ENCODE peak calls at places on chromosome 5, in nine cellular contexts. One of them, this sample, is unnamed.

GRCh38 chr5:168747987-168748777 is 169.0 kb upstream of the PANK3 start:
- DNase-seq in right lobe of liver: peak; percentile 44
- DNase-seq in H1: peak; percentile 68
- DNase-seq in activated naive CD4-positive, alpha-beta T cell treated with anti-CD3 and anti-CD28 coated beads for 36 hours: peak; percentile 68
- DNase-seq in dorsolateral prefrontal cortex: peak; percentile 46
- DNase-seq in hippocampal formation: no peak
- DNase-seq in caudate nucleus: no peak
- DNase-seq in HuH-7: peak; percentile 94
- DNase-seq in hepatocyte: peak; percentile 65
- DNase-seq in this sample: peak; percentile 67

GRCh38 chr5:32109236-32109635 is 64.9 kb downstream of the GOLPH3 start:
- DNase-seq in caudate nucleus: no peak
- DNase-seq in dorsolateral prefrontal cortex: no peak
- DNase-seq in H1: no peak
- DNase-seq in right lobe of liver: no peak
- DNase-seq in HuH-7: no peak
- DNase-seq in hippocampal formation: no peak
- DNase-seq in hepatocyte: no peak
- DNase-seq in activated naive CD4-positive, alpha-beta T cell treated with anti-CD3 and anti-CD28 coated beads for 36 hours: no peak
- DNase-seq in this sample: peak; percentile 74

GRCh38 chr5:129996896-129997295 is 92.6 kb downstream of the CHSY3 start:
- DNase-seq in HuH-7: no peak
- DNase-seq in H1: no peak
- DNase-seq in right lobe of liver: no peak
- DNase-seq in hippocampal formation: no peak
- DNase-seq in caudate nucleus: no peak
- DNase-seq in hepatocyte: no peak
- DNase-seq in activated naive CD4-positive, alpha-beta T cell treated with anti-CD3 and anti-CD28 coated beads for 36 hours: no peak
- DNase-seq in dorsolateral prefrontal cortex: no peak
- DNase-seq in this sample: peak; percentile 46

GRCh38 chr5:137573376-137573775 is 74.2 kb upstream of the SPOCK1 start:
- DNase-seq in right lobe of liver: no peak
- DNase-seq in hepatocyte: no peak
- DNase-seq in hippocampal formation: no peak
- DNase-seq in HuH-7: no peak
- DNase-seq in caudate nucleus: no peak
- DNase-seq in H1: no peak
- DNase-seq in dorsolateral prefrontal cortex: no peak
- DNase-seq in activated naive CD4-positive, alpha-beta T cell treated with anti-CD3 and anti-CD28 coated beads for 36 hours: no peak
- DNase-seq in this sample: peak; percentile 24

GRCh38 chr5:66960373-66961137 is 236.0 kb downstream of the CD180 start:
- DNase-seq in hepatocyte: peak; percentile 51
- DNase-seq in right lobe of liver: no peak
- DNase-seq in HuH-7: peak; percentile 8
- DNase-seq in activated naive CD4-positive, alpha-beta T cell treated with anti-CD3 and anti-CD28 coated beads for 36 hours: no peak
- DNase-seq in hippocampal formation: no peak
- DNase-seq in H1: no peak
- DNase-seq in caudate nucleus: no peak
- DNase-seq in dorsolateral prefrontal cortex: no peak
- DNase-seq in this sample: peak; percentile 61

GRCh38 chr5:1402611-1403255 is 42.5 kb downstream of the SLC6A3 start:
- DNase-seq in right lobe of liver: no peak
- DNase-seq in dorsolateral prefrontal cortex: no peak
- DNase-seq in caudate nucleus: no peak
- DNase-seq in activated naive CD4-positive, alpha-beta T cell treated with anti-CD3 and anti-CD28 coated beads for 36 hours: no peak
- DNase-seq in H1: no peak
- DNase-seq in HuH-7: no peak
- DNase-seq in hippocampal formation: no peak
- DNase-seq in hepatocyte: no peak
- DNase-seq in this sample: no peak

GRCh38 chr5:145587308-145588071 is 247.7 kb downstream of the PRELID2 start:
- DNase-seq in HuH-7: no peak
- DNase-seq in activated naive CD4-positive, alpha-beta T cell treated with anti-CD3 and anti-CD28 coated beads for 36 hours: no peak
- DNase-seq in right lobe of liver: no peak
- DNase-seq in hepatocyte: peak; percentile 78
- DNase-seq in H1: no peak
- DNase-seq in dorsolateral prefrontal cortex: no peak
- DNase-seq in hippocampal formation: no peak
- DNase-seq in caudate nucleus: no peak
- DNase-seq in this sample: peak; percentile 69

GRCh38 chr5:74946471-74946870 is 80.3 kb upstream of the FAM169A start:
- DNase-seq in activated naive CD4-positive, alpha-beta T cell treated with anti-CD3 and anti-CD28 coated beads for 36 hours: no peak
- DNase-seq in HuH-7: no peak
- DNase-seq in caudate nucleus: no peak
- DNase-seq in hippocampal formation: no peak
- DNase-seq in hepatocyte: no peak
- DNase-seq in H1: no peak
- DNase-seq in dorsolateral prefrontal cortex: no peak
- DNase-seq in right lobe of liver: no peak
- DNase-seq in this sample: no peak

GRCh38 chr5:1367149-1367548 is 22.2 kb upstream of the CLPTM1L start:
- DNase-seq in hepatocyte: no peak
- DNase-seq in HuH-7: no peak
- DNase-seq in right lobe of liver: no peak
- DNase-seq in activated naive CD4-positive, alpha-beta T cell treated with anti-CD3 and anti-CD28 coated beads for 36 hours: no peak
- DNase-seq in caudate nucleus: no peak
- DNase-seq in H1: no peak
- DNase-seq in hippocampal formation: no peak
- DNase-seq in dorsolateral prefrontal cortex: no peak
- DNase-seq in this sample: no peak

GRCh38 chr5:64944868-64945267 is 176.1 kb downstream of the CWC27 start:
- DNase-seq in right lobe of liver: no peak
- DNase-seq in hippocampal formation: no peak
- DNase-seq in dorsolateral prefrontal cortex: no peak
- DNase-seq in activated naive CD4-positive, alpha-beta T cell treated with anti-CD3 and anti-CD28 coated beads for 36 hours: no peak
- DNase-seq in caudate nucleus: no peak
- DNase-seq in hepatocyte: no peak
- DNase-seq in H1: no peak
- DNase-seq in HuH-7: no peak
- DNase-seq in this sample: no peak

GRCh38 chr5:166551384-166551783 is 1740.1 kb upstream of the WWC1 start:
- DNase-seq in H1: no peak
- DNase-seq in hepatocyte: no peak
- DNase-seq in right lobe of liver: no peak
- DNase-seq in HuH-7: no peak
- DNase-seq in dorsolateral prefrontal cortex: peak; percentile 39
- DNase-seq in hippocampal formation: peak; percentile 8
- DNase-seq in caudate nucleus: no peak
- DNase-seq in activated naive CD4-positive, alpha-beta T cell treated with anti-CD3 and anti-CD28 coated beads for 36 hours: no peak
- DNase-seq in this sample: no peak

GRCh38 chr5:16489322-16489791 is 23.8 kb upstream of the ZNF622 start:
- DNase-seq in hepatocyte: peak; percentile 70
- DNase-seq in dorsolateral prefrontal cortex: peak; percentile 30
- DNase-seq in HuH-7: no peak
- DNase-seq in H1: no peak
- DNase-seq in right lobe of liver: no peak
- DNase-seq in caudate nucleus: no peak
- DNase-seq in activated naive CD4-positive, alpha-beta T cell treated with anti-CD3 and anti-CD28 coated beads for 36 hours: no peak
- DNase-seq in hippocampal formation: peak; percentile 8
- DNase-seq in this sample: peak; percentile 71

GRCh38 chr5:71528206-71528605 is 58.9 kb upstream of the MCCC2 start:
- DNase-seq in hippocampal formation: no peak
- DNase-seq in caudate nucleus: no peak
- DNase-seq in right lobe of liver: no peak
- DNase-seq in activated naive CD4-positive, alpha-beta T cell treated with anti-CD3 and anti-CD28 coated beads for 36 hours: no peak
- DNase-seq in dorsolateral prefrontal cortex: no peak
- DNase-seq in HuH-7: no peak
- DNase-seq in hepatocyte: no peak
- DNase-seq in H1: no peak
- DNase-seq in this sample: peak; percentile 26

GRCh38 chr5:73391441-73391871 is 57.1 kb downstream of the FOXD1 start:
- DNase-seq in right lobe of liver: no peak
- DNase-seq in hepatocyte: no peak
- DNase-seq in caudate nucleus: no peak
- DNase-seq in hippocampal formation: no peak
- DNase-seq in dorsolateral prefrontal cortex: no peak
- DNase-seq in H1: no peak
- DNase-seq in activated naive CD4-positive, alpha-beta T cell treated with anti-CD3 and anti-CD28 coated beads for 36 hours: no peak
- DNase-seq in HuH-7: no peak
- DNase-seq in this sample: peak; percentile 63

GRCh38 chr5:108481355-108481931 is 99.5 kb upstream of the FBXL17 start:
- DNase-seq in H1: peak; percentile 5
- DNase-seq in hippocampal formation: no peak
- DNase-seq in HuH-7: peak; percentile 5
- DNase-seq in dorsolateral prefrontal cortex: no peak
- DNase-seq in hepatocyte: peak; percentile 69
- DNase-seq in caudate nucleus: no peak
- DNase-seq in activated naive CD4-positive, alpha-beta T cell treated with anti-CD3 and anti-CD28 coated beads for 36 hours: no peak
- DNase-seq in right lobe of liver: no peak
- DNase-seq in this sample: peak; percentile 49

GRCh38 chr5:151906246-151906645 is 18.4 kb downstream of the GLRA1 start:
- DNase-seq in dorsolateral prefrontal cortex: no peak
- DNase-seq in HuH-7: no peak
- DNase-seq in hepatocyte: no peak
- DNase-seq in right lobe of liver: no peak
- DNase-seq in hippocampal formation: no peak
- DNase-seq in caudate nucleus: no peak
- DNase-seq in H1: no peak
- DNase-seq in activated naive CD4-positive, alpha-beta T cell treated with anti-CD3 and anti-CD28 coated beads for 36 hours: no peak
- DNase-seq in this sample: peak; percentile 11

GRCh38 chr5:149731617-149732400 is 1.7 kb downstream of the PPARGC1B start:
- DNase-seq in hippocampal formation: peak; percentile 25
- DNase-seq in H1: peak; percentile 68
- DNase-seq in hepatocyte: peak; percentile 85
- DNase-seq in activated naive CD4-positive, alpha-beta T cell treated with anti-CD3 and anti-CD28 coated beads for 36 hours: peak; percentile 90
- DNase-seq in HuH-7: peak; percentile 77
- DNase-seq in dorsolateral prefrontal cortex: peak; percentile 84
- DNase-seq in caudate nucleus: peak; percentile 59
- DNase-seq in right lobe of liver: peak; percentile 88
- DNase-seq in this sample: peak; percentile 78

GRCh38 chr5:141878186-141878770 is at the start of gene PCDH1:
- DNase-seq in hippocampal formation: peak; percentile 75
- DNase-seq in dorsolateral prefrontal cortex: no peak
- DNase-seq in activated naive CD4-positive, alpha-beta T cell treated with anti-CD3 and anti-CD28 coated beads for 36 hours: peak; percentile 16
- DNase-seq in caudate nucleus: peak; percentile 75
- DNase-seq in right lobe of liver: peak; percentile 53
- DNase-seq in hepatocyte: peak; percentile 72
- DNase-seq in H1: no peak
- DNase-seq in HuH-7: peak; percentile 37
- DNase-seq in this sample: peak; percentile 73

GRCh38 chr5:14146725-14147124 is 3.6 kb downstream of the TRIO start:
- DNase-seq in hepatocyte: no peak
- DNase-seq in activated naive CD4-positive, alpha-beta T cell treated with anti-CD3 and anti-CD28 coated beads for 36 hours: no peak
- DNase-seq in dorsolateral prefrontal cortex: no peak
- DNase-seq in hippocampal formation: no peak
- DNase-seq in HuH-7: no peak
- DNase-seq in H1: no peak
- DNase-seq in caudate nucleus: no peak
- DNase-seq in right lobe of liver: no peak
- DNase-seq in this sample: no peak

GRCh38 chr5:145858929-145859328 is 13.9 kb downstream of the GRXCR2 start:
- DNase-seq in right lobe of liver: no peak
- DNase-seq in hepatocyte: no peak
- DNase-seq in H1: no peak
- DNase-seq in HuH-7: no peak
- DNase-seq in dorsolateral prefrontal cortex: no peak
- DNase-seq in activated naive CD4-positive, alpha-beta T cell treated with anti-CD3 and anti-CD28 coated beads for 36 hours: no peak
- DNase-seq in caudate nucleus: no peak
- DNase-seq in hippocampal formation: no peak
- DNase-seq in this sample: peak; percentile 16

GRCh38 chr5:42889311-42889933 is 77.7 kb upstream of the SELENOP start:
- DNase-seq in caudate nucleus: peak; percentile 35
- DNase-seq in hepatocyte: peak; percentile 91
- DNase-seq in dorsolateral prefrontal cortex: peak; percentile 87
- DNase-seq in HuH-7: peak; percentile 84
- DNase-seq in right lobe of liver: peak; percentile 70
- DNase-seq in hippocampal formation: peak; percentile 79
- DNase-seq in activated naive CD4-positive, alpha-beta T cell treated with anti-CD3 and anti-CD28 coated beads for 36 hours: peak; percentile 86
- DNase-seq in H1: peak; percentile 43
- DNase-seq in this sample: peak; percentile 70

GRCh38 chr5:609506-609905 is 2.6 kb upstream of the CEP72 start:
- DNase-seq in HuH-7: no peak
- DNase-seq in right lobe of liver: no peak
- DNase-seq in H1: no peak
- DNase-seq in hepatocyte: no peak
- DNase-seq in hippocampal formation: no peak
- DNase-seq in caudate nucleus: no peak
- DNase-seq in activated naive CD4-positive, alpha-beta T cell treated with anti-CD3 and anti-CD28 coated beads for 36 hours: no peak
- DNase-seq in dorsolateral prefrontal cortex: no peak
- DNase-seq in this sample: no peak

GRCh38 chr5:137498736-137499505 is at the start of gene SPOCK1:
- DNase-seq in caudate nucleus: peak; percentile 41
- DNase-seq in right lobe of liver: peak; percentile 76
- DNase-seq in H1: peak; percentile 27
- DNase-seq in hepatocyte: peak; percentile 94
- DNase-seq in dorsolateral prefrontal cortex: peak; percentile 63
- DNase-seq in HuH-7: peak; percentile 80
- DNase-seq in activated naive CD4-positive, alpha-beta T cell treated with anti-CD3 and anti-CD28 coated beads for 36 hours: peak; percentile 54
- DNase-seq in hippocampal formation: peak; percentile 71
- DNase-seq in this sample: peak; percentile 96

GRCh38 chr5:38448553-38449350 is 107.7 kb downstream of the LIFR start:
- DNase-seq in hepatocyte: no peak
- DNase-seq in activated naive CD4-positive, alpha-beta T cell treated with anti-CD3 and anti-CD28 coated beads for 36 hours: no peak
- DNase-seq in dorsolateral prefrontal cortex: no peak
- DNase-seq in caudate nucleus: no peak
- DNase-seq in HuH-7: no peak
- DNase-seq in hippocampal formation: no peak
- DNase-seq in H1: no peak
- DNase-seq in right lobe of liver: no peak
- DNase-seq in this sample: no peak

GRCh38 chr5:177477701-177478477 is 4.5 kb upstream of the DBN1 start:
- DNase-seq in caudate nucleus: no peak
- DNase-seq in hippocampal formation: no peak
- DNase-seq in HuH-7: no peak
- DNase-seq in H1: no peak
- DNase-seq in right lobe of liver: no peak
- DNase-seq in activated naive CD4-positive, alpha-beta T cell treated with anti-CD3 and anti-CD28 coated beads for 36 hours: no peak
- DNase-seq in hepatocyte: no peak
- DNase-seq in dorsolateral prefrontal cortex: no peak
- DNase-seq in this sample: no peak

GRCh38 chr5:43941806-43942205 is 338.8 kb downstream of the NNT start:
- DNase-seq in hippocampal formation: no peak
- DNase-seq in H1: no peak
- DNase-seq in hepatocyte: no peak
- DNase-seq in HuH-7: no peak
- DNase-seq in caudate nucleus: no peak
- DNase-seq in right lobe of liver: no peak
- DNase-seq in dorsolateral prefrontal cortex: no peak
- DNase-seq in activated naive CD4-positive, alpha-beta T cell treated with anti-CD3 and anti-CD28 coated beads for 36 hours: no peak
- DNase-seq in this sample: no peak

GRCh38 chr5:41256400-41256799 is 43.1 kb upstream of the C6 start:
- DNase-seq in HuH-7: no peak
- DNase-seq in activated naive CD4-positive, alpha-beta T cell treated with anti-CD3 and anti-CD28 coated beads for 36 hours: no peak
- DNase-seq in H1: no peak
- DNase-seq in dorsolateral prefrontal cortex: no peak
- DNase-seq in hippocampal formation: no peak
- DNase-seq in hepatocyte: no peak
- DNase-seq in caudate nucleus: no peak
- DNase-seq in right lobe of liver: no peak
- DNase-seq in this sample: no peak

GRCh38 chr5:72248352-72249032 is 71.5 kb downstream of the MRPS27 start:
- DNase-seq in dorsolateral prefrontal cortex: peak; percentile 19
- DNase-seq in caudate nucleus: no peak
- DNase-seq in hepatocyte: peak; percentile 74
- DNase-seq in activated naive CD4-positive, alpha-beta T cell treated with anti-CD3 and anti-CD28 coated beads for 36 hours: no peak
- DNase-seq in right lobe of liver: peak; percentile 17
- DNase-seq in H1: no peak
- DNase-seq in hippocampal formation: no peak
- DNase-seq in HuH-7: no peak
- DNase-seq in this sample: peak; percentile 70

GRCh38 chr5:139642891-139643871 is 5.0 kb upstream of the CXXC5 start:
- DNase-seq in HuH-7: peak; percentile 64
- DNase-seq in dorsolateral prefrontal cortex: peak; percentile 1
- DNase-seq in activated naive CD4-positive, alpha-beta T cell treated with anti-CD3 and anti-CD28 coated beads for 36 hours: peak; percentile 4
- DNase-seq in H1: no peak
- DNase-seq in hippocampal formation: no peak
- DNase-seq in hepatocyte: peak; percentile 91
- DNase-seq in right lobe of liver: peak; percentile 89
- DNase-seq in caudate nucleus: no peak
- DNase-seq in this sample: no peak

GRCh38 chr5:130282044-130282443 is 377.8 kb downstream of the CHSY3 start:
- DNase-seq in HuH-7: no peak
- DNase-seq in H1: no peak
- DNase-seq in dorsolateral prefrontal cortex: no peak
- DNase-seq in activated naive CD4-positive, alpha-beta T cell treated with anti-CD3 and anti-CD28 coated beads for 36 hours: no peak
- DNase-seq in hippocampal formation: no peak
- DNase-seq in right lobe of liver: no peak
- DNase-seq in caudate nucleus: no peak
- DNase-seq in hepatocyte: no peak
- DNase-seq in this sample: peak; percentile 5

GRCh38 chr5:746258-746761 is 38.2 kb downstream of the ZDHHC11B start:
- DNase-seq in right lobe of liver: no peak
- DNase-seq in hippocampal formation: no peak
- DNase-seq in H1: no peak
- DNase-seq in dorsolateral prefrontal cortex: no peak
- DNase-seq in caudate nucleus: no peak
- DNase-seq in activated naive CD4-positive, alpha-beta T cell treated with anti-CD3 and anti-CD28 coated beads for 36 hours: no peak
- DNase-seq in hepatocyte: no peak
- DNase-seq in HuH-7: no peak
- DNase-seq in this sample: no peak

This sample was measured in GM03348.